ENCODE peak calls at places on chromosomes 13 and 19, in nine cellular contexts. E, S, G, A, T, I, Z, C and B are unnamed samples.

GRCh38 chr13:83211301-83211700 is 671.0 kb downstream of the SLITRK1 start:
- DNase-seq in A (no peak), Z (no peak), C (no peak), E (no peak), G (no peak), S (no peak), I (no peak), T (no peak), B (no peak)

GRCh38 chr19:51166846-51167490 is 24.9 kb downstream of the SIGLEC7 start:
- DNase-seq in I (peak; percentile 54), S (no peak), A (no peak), E (no peak), Z (no peak), C (no peak), G (no peak), T (no peak), B (no peak)

GRCh38 chr19:47494211-47494547 is 10.2 kb upstream of the KPTN start:
- DNase-seq in I (no peak), S (no peak), T (no peak), G (no peak), A (no peak), Z (no peak), C (no peak), E (no peak), B (no peak)

GRCh38 chr13:106690779-106691178 is 122.8 kb upstream of the ARGLU1 start:
- DNase-seq in E (no peak), C (no peak), G (no peak), Z (no peak), T (no peak), I (no peak), S (no peak), A (no peak), B (no peak)

GRCh38 chr13:102597029-102598015 is 536 bp downstream of the TPP2 start:
- DNase-seq in S (peak; percentile 70), T (no peak), G (peak; percentile 63), I (no peak), Z (no peak), C (no peak), E (peak; percentile 18), A (peak; percentile 34), B (no peak)

GRCh38 chr19:37468961-37469777 is at the start of gene ZNF570:
- DNase-seq in C (peak; percentile 86), T (peak; percentile 89), S (peak; percentile 94), G (peak; percentile 89), Z (peak; percentile 84), A (peak; percentile 39), I (peak; percentile 89), E (peak; percentile 86), B (peak; percentile 74)

GRCh38 chr13:52158629-52159158 is 703 bp downstream of the NEK3 start:
- DNase-seq in A (peak; percentile 1), C (peak; percentile 26), Z (no peak), E (peak; percentile 16), T (no peak), S (peak; percentile 67), I (no peak), G (peak; percentile 31), B (no peak)

GRCh38 chr19:48635966-48636858 is 967 bp downstream of the DBP start:
- DNase-seq in T (no peak), C (no peak), I (no peak), S (peak; percentile 83), A (no peak), Z (no peak), G (peak; percentile 76), E (no peak), B (no peak)

GRCh38 chr19:15812059-15812722 is 3.3 kb downstream of the OR10H1 start:
- DNase-seq in T (peak; percentile 40), C (peak; percentile 58), A (peak; percentile 56), Z (no peak), I (no peak), E (peak; percentile 32), S (no peak), G (no peak), B (no peak)

GRCh38 chr19:46372901-46373572 is 26.1 kb downstream of the PPP5C start:
- DNase-seq in I (no peak), G (no peak), C (no peak), T (no peak), Z (peak; percentile 52), A (peak; percentile 5), S (peak; percentile 72), E (no peak), B (peak; percentile 35)

GRCh38 chr19:46376241-46377153 is 29.6 kb downstream of the PPP5C start:
- DNase-seq in G (no peak), C (no peak), A (no peak), I (no peak), S (peak; percentile 59), Z (no peak), T (no peak), E (no peak), B (no peak)

GRCh38 chr19:46371371-46371901 is 24.5 kb downstream of the PPP5C start:
- DNase-seq in T (no peak), A (no peak), G (no peak), S (no peak), Z (peak; percentile 45), E (peak; percentile 27), C (no peak), I (no peak), B (peak; percentile 33)

GRCh38 chr19:46374526-46375475 is 27.9 kb downstream of the PPP5C start:
- DNase-seq in C (no peak), T (no peak), E (no peak), I (no peak), A (no peak), Z (peak; percentile 39), S (peak; percentile 44), G (no peak), B (no peak)

DNA sequence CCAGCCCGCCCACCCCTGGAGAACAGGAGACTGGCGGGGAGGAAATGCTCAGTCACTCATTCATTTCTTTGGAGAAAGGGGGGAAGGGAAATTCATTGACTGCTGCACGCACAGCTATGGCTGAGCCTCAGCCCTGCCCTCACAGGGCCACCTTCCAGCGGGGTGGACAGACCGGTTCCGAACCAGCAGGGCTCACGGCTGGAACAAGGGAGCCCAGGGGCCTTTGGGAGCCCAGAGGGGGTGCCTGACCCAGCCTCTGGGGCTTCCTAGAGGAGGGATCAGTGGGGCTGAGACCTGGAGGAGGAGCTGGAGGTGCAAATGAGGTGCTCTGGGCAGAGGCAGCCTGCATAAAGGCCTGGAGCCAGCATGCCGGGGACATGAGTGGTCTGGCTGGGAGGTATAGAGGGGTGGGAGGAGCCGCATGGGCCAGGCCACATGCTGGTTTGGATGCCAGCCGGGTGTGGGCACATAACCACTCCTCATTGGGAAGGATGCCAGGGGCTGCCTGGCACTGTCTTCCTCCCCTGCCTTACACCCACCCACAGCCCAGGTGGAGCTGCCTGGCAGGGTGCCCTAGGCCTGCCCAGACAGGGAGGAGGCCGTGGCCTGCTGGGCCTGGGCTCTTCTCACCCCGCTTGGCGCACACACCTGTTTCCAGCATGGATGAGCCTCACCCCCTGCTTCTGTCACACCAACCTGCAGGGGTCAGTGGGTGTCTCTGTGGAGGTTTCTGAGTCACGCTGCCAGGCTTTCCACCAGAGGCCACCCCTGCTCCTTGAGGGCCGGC is 26.9 kb downstream of the PPP5C start:
- DNase-seq in Z (peak; percentile 98), A (peak; percentile 95), S (peak; percentile 86), T (peak; percentile 99), E (peak; percentile 99), G (peak; percentile 57), I (peak; percentile 92), C (peak; percentile 99), B (peak; percentile 90)
- TF ChIP-seq CTCF in Z (no peak), A (peak; percentile 22), S (no peak), T (no peak), E (peak; percentile 34), G (no peak), I (no peak), C (peak; percentile 25), B (peak; percentile 47)

GRCh38 chr19:10762656-10763055 is 44.8 kb downstream of the DNM2 start:
- DNase-seq in E (no peak), A (peak; percentile 51), C (no peak), G (no peak), T (no peak), S (no peak), I (no peak), Z (no peak), B (no peak)

GRCh38 chr19:10761443-10762242 is 43.8 kb downstream of the DNM2 start:
- DNase-seq in E (no peak), C (no peak), G (no peak), A (no peak), T (peak; percentile 44), S (no peak), Z (no peak), I (no peak), B (no peak)

GRCh38 chr19:10764340-10764894 is 46.5 kb downstream of the DNM2 start:
- DNase-seq in Z (no peak), A (no peak), C (no peak), T (peak; percentile 65), I (no peak), G (no peak), S (no peak), E (no peak), B (no peak)

GRCh38 chr19:10763828-10764339 is 46.0 kb downstream of the DNM2 start:
- DNase-seq in Z (no peak), C (no peak), E (no peak), S (no peak), G (no peak), A (no peak), T (no peak), I (no peak), B (no peak)

DNA sequence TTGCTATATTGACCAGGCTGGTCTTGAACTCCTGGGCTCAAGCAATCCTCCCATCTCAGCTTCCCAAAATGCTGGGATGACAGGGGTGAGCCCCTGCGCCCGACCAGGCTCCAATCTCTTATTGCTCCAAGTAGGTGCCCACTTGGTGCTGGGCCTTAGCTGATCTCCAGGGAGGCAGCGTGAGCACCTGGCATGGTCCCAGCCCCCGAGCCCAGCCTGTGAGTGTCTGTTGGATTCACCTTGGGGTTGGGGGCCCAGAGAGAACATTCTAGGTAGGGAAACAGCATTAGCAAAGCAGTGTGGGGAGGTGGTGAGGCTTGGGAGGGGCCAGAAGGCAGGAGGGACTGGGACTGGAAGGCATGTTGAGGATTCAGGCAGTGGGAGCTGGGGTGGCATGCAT is 45.5 kb downstream of the DNM2 start:
- DNase-seq in Z (no peak), C (no peak), A (no peak), G (no peak), T (no peak), I (no peak), S (no peak), E (no peak), B (no peak)
- H3K4me1 ChIP-seq in Z (peaks cover 2% of the 10 kb centered on the region), C (peaks cover 13% of the 10 kb centered on the region), A (peaks cover 22% of the 10 kb centered on the region), G (peaks cover 22% of the 10 kb centered on the region), T (peaks cover 87% of the 10 kb centered on the region), I (peaks cover 18% of the 10 kb centered on the region), S (peaks cover 62% of the 10 kb centered on the region), E (peaks cover 7% of the 10 kb centered on the region), B (peaks cover 12% of the 10 kb centered on the region)

GRCh38 chr19:11587973-11588631 is 9.2 kb upstream of the ZNF627 start:
- DNase-seq in E (no peak), C (no peak), S (no peak), I (no peak), T (no peak), G (no peak), Z (no peak), A (no peak), B (no peak)
- TF ChIP-seq CTCF in E (no peak), C (no peak), S (no peak), I (no peak), T (no peak), G (no peak), Z (no peak), A (no peak), B (no peak)

GRCh38 chr19:14654786-14655185 is 19.9 kb downstream of the ADGRE3 start:
- DNase-seq in G (no peak), E (no peak), I (no peak), T (no peak), Z (no peak), C (no peak), S (no peak), A (no peak), B (no peak)

GRCh38 chr19:14661372-14661924 is 13.2 kb downstream of the ADGRE3 start:
- DNase-seq in G (no peak), C (no peak), Z (no peak), S (no peak), E (no peak), I (no peak), T (no peak), A (no peak), B (no peak)

GRCh38 chr19:14659886-14660489 is 14.7 kb downstream of the ADGRE3 start:
- DNase-seq in I (no peak), Z (no peak), T (no peak), A (no peak), G (no peak), S (no peak), E (no peak), C (no peak), B (no peak)
- H3K4me1 ChIP-seq in I (no peaks in the 10 kb centered on the region), Z (no peaks in the 10 kb centered on the region), T (no peaks in the 10 kb centered on the region), A (no peaks in the 10 kb centered on the region), G (no peaks in the 10 kb centered on the region), S (no peaks in the 10 kb centered on the region), E (no peaks in the 10 kb centered on the region), C (no peaks in the 10 kb centered on the region), B (no peaks in the 10 kb centered on the region)